ENCODE peak calls at places on chromosomes 3 and 15, in eight cellular contexts. One of them, this sample, is unnamed.

GRCh38 chr15:74343127-74343796 is 24.2 kb downstream of the CYP11A1 start:
- DNase-seq in CD8-positive, alpha-beta T cell: no peak
- DNase-seq in sigmoid colon: peak
- DNase-seq in brain microvascular endothelial cell: no peak
- DNase-seq in cardiac muscle cell: no peak
- DNase-seq in A549: no peak
- DNase-seq in tibial artery: no peak
- DNase-seq in tibial nerve: no peak
- DNase-seq in this sample: no peak

GRCh38 chr3:99713440-99713839 is 75.0 kb downstream of the COL8A1 start:
- DNase-seq in A549: no peak
- DNase-seq in brain microvascular endothelial cell: no peak
- DNase-seq in tibial artery: no peak
- DNase-seq in CD8-positive, alpha-beta T cell: no peak
- DNase-seq in tibial nerve: no peak
- DNase-seq in cardiac muscle cell: no peak
- DNase-seq in sigmoid colon: no peak
- DNase-seq in this sample: no peak

GRCh38 chr3:131356006-131356405 is 25.6 kb upstream of the NUDT16 start:
- DNase-seq in sigmoid colon: no peak
- DNase-seq in tibial artery: no peak
- DNase-seq in tibial nerve: no peak
- DNase-seq in brain microvascular endothelial cell: no peak
- DNase-seq in cardiac muscle cell: no peak
- DNase-seq in A549: no peak
- DNase-seq in CD8-positive, alpha-beta T cell: no peak
- DNase-seq in this sample: no peak

GRCh38 chr3:132261501-132261900 is 55.7 kb upstream of the ACP3 start:
- DNase-seq in tibial nerve: no peak
- DNase-seq in A549: no peak
- DNase-seq in brain microvascular endothelial cell: no peak
- DNase-seq in sigmoid colon: no peak
- DNase-seq in tibial artery: no peak
- DNase-seq in CD8-positive, alpha-beta T cell: no peak
- DNase-seq in cardiac muscle cell: no peak
- DNase-seq in this sample: no peak

GRCh38 chr3:94024385-94024784 is 4.0 kb downstream of the STX19 start:
- DNase-seq in cardiac muscle cell: no peak
- DNase-seq in sigmoid colon: no peak
- DNase-seq in A549: no peak
- DNase-seq in brain microvascular endothelial cell: no peak
- DNase-seq in CD8-positive, alpha-beta T cell: no peak
- DNase-seq in tibial artery: no peak
- DNase-seq in tibial nerve: no peak
- DNase-seq in this sample: peak

GRCh38 chr3:136559896-136560295 is 192.3 kb downstream of the STAG1 start:
- DNase-seq in sigmoid colon: no peak
- DNase-seq in tibial artery: no peak
- DNase-seq in A549: no peak
- DNase-seq in CD8-positive, alpha-beta T cell: no peak
- DNase-seq in brain microvascular endothelial cell: no peak
- DNase-seq in cardiac muscle cell: no peak
- DNase-seq in tibial nerve: no peak
- DNase-seq in this sample: no peak

GRCh38 chr3:196159952-196160804 is 51.0 kb downstream of the ZDHHC19 start:
- DNase-seq in brain microvascular endothelial cell: peak
- DNase-seq in A549: no peak
- DNase-seq in tibial nerve: no peak
- DNase-seq in tibial artery: peak
- DNase-seq in sigmoid colon: no peak
- DNase-seq in CD8-positive, alpha-beta T cell: peak
- DNase-seq in cardiac muscle cell: peak
- DNase-seq in this sample: peak

GRCh38 chr3:41907330-41908073 is 54.4 kb downstream of the ULK4 start:
- DNase-seq in tibial artery: no peak
- DNase-seq in brain microvascular endothelial cell: peak
- DNase-seq in cardiac muscle cell: peak
- DNase-seq in CD8-positive, alpha-beta T cell: no peak
- DNase-seq in A549: no peak
- DNase-seq in tibial nerve: no peak
- DNase-seq in sigmoid colon: no peak
- DNase-seq in this sample: no peak

GRCh38 chr3:14517601-14518431 is 22.3 kb downstream of the GRIP2 start:
- DNase-seq in brain microvascular endothelial cell: no peak
- DNase-seq in cardiac muscle cell: no peak
- DNase-seq in tibial nerve: no peak
- DNase-seq in A549: no peak
- DNase-seq in CD8-positive, alpha-beta T cell: no peak
- DNase-seq in tibial artery: no peak
- DNase-seq in sigmoid colon: peak
- DNase-seq in this sample: no peak

GRCh38 chr3:11212301-11212613 is 58.0 kb downstream of the HRH1 start:
- DNase-seq in A549: no peak
- DNase-seq in CD8-positive, alpha-beta T cell: no peak
- DNase-seq in brain microvascular endothelial cell: peak
- DNase-seq in tibial nerve: no peak
- DNase-seq in cardiac muscle cell: no peak
- DNase-seq in tibial artery: no peak
- DNase-seq in sigmoid colon: peak
- DNase-seq in this sample: no peak

GRCh38 chr3:14319654-14320182 is 82.7 kb upstream of the SLC6A6 start:
- DNase-seq in A549: peak
- DNase-seq in cardiac muscle cell: peak
- DNase-seq in tibial nerve: no peak
- DNase-seq in tibial artery: no peak
- DNase-seq in sigmoid colon: no peak
- DNase-seq in CD8-positive, alpha-beta T cell: no peak
- DNase-seq in brain microvascular endothelial cell: peak
- DNase-seq in this sample: no peak

GRCh38 chr3:165683947-165684346 is 153.3 kb downstream of the BCHE start:
- DNase-seq in tibial nerve: no peak
- DNase-seq in tibial artery: no peak
- DNase-seq in brain microvascular endothelial cell: no peak
- DNase-seq in CD8-positive, alpha-beta T cell: no peak
- DNase-seq in sigmoid colon: no peak
- DNase-seq in A549: no peak
- DNase-seq in cardiac muscle cell: no peak
- DNase-seq in this sample: no peak

GRCh38 chr3:153219147-153219546 is 57.1 kb downstream of the RAP2B start:
- DNase-seq in cardiac muscle cell: peak
- DNase-seq in CD8-positive, alpha-beta T cell: no peak
- DNase-seq in A549: no peak
- DNase-seq in brain microvascular endothelial cell: no peak
- DNase-seq in tibial nerve: no peak
- DNase-seq in tibial artery: no peak
- DNase-seq in sigmoid colon: no peak
- DNase-seq in this sample: no peak

GRCh38 chr3:79366414-79366813 is 401.4 kb downstream of the ROBO1 start:
- DNase-seq in cardiac muscle cell: no peak
- DNase-seq in brain microvascular endothelial cell: no peak
- DNase-seq in sigmoid colon: no peak
- DNase-seq in tibial nerve: no peak
- DNase-seq in CD8-positive, alpha-beta T cell: no peak
- DNase-seq in tibial artery: no peak
- DNase-seq in A549: no peak
- DNase-seq in this sample: no peak

GRCh38 chr3:48426401-48426909 is 3.4 kb downstream of the PLXNB1 start:
- DNase-seq in tibial nerve: no peak
- DNase-seq in CD8-positive, alpha-beta T cell: no peak
- DNase-seq in tibial artery: no peak
- DNase-seq in cardiac muscle cell: no peak
- DNase-seq in sigmoid colon: peak
- DNase-seq in A549: no peak
- DNase-seq in brain microvascular endothelial cell: no peak
- DNase-seq in this sample: no peak

GRCh38 chr3:42180901-42181300 is 85.1 kb downstream of the CCK start:
- DNase-seq in tibial nerve: no peak
- DNase-seq in brain microvascular endothelial cell: no peak
- DNase-seq in CD8-positive, alpha-beta T cell: no peak
- DNase-seq in sigmoid colon: no peak
- DNase-seq in A549: no peak
- DNase-seq in cardiac muscle cell: no peak
- DNase-seq in tibial artery: no peak
- DNase-seq in this sample: no peak

GRCh38 chr15:32722126-32722525 is 4.3 kb downstream of the GREM1 start:
- DNase-seq in brain microvascular endothelial cell: no peak
- DNase-seq in sigmoid colon: no peak
- DNase-seq in CD8-positive, alpha-beta T cell: no peak
- DNase-seq in tibial nerve: no peak
- DNase-seq in tibial artery: no peak
- DNase-seq in cardiac muscle cell: no peak
- DNase-seq in A549: no peak
- DNase-seq in this sample: no peak

GRCh38 chr3:101123084-101123483 is 129.9 kb upstream of the ABI3BP start:
- DNase-seq in tibial artery: no peak
- DNase-seq in brain microvascular endothelial cell: no peak
- DNase-seq in sigmoid colon: no peak
- DNase-seq in A549: no peak
- DNase-seq in CD8-positive, alpha-beta T cell: no peak
- DNase-seq in cardiac muscle cell: no peak
- DNase-seq in tibial nerve: no peak
- DNase-seq in this sample: peak

GRCh38 chr3:22269827-22270226 is 518.8 kb upstream of the ZNF385D start:
- DNase-seq in tibial nerve: no peak
- DNase-seq in brain microvascular endothelial cell: peak
- DNase-seq in cardiac muscle cell: peak
- DNase-seq in tibial artery: peak
- DNase-seq in sigmoid colon: no peak
- DNase-seq in A549: no peak
- DNase-seq in CD8-positive, alpha-beta T cell: no peak
- DNase-seq in this sample: peak

GRCh38 chr15:57685316-57685715 is 21.2 kb upstream of the POLR2M start:
- DNase-seq in cardiac muscle cell: no peak
- DNase-seq in sigmoid colon: no peak
- DNase-seq in brain microvascular endothelial cell: no peak
- DNase-seq in tibial artery: no peak
- DNase-seq in tibial nerve: no peak
- DNase-seq in CD8-positive, alpha-beta T cell: no peak
- DNase-seq in A549: no peak
- DNase-seq in this sample: no peak

GRCh38 chr3:59873576-59874230 is 823.9 kb upstream of the CFAP20DC start:
- DNase-seq in tibial artery: no peak
- DNase-seq in sigmoid colon: no peak
- DNase-seq in CD8-positive, alpha-beta T cell: no peak
- DNase-seq in tibial nerve: no peak
- DNase-seq in A549: no peak
- DNase-seq in cardiac muscle cell: no peak
- DNase-seq in brain microvascular endothelial cell: no peak
- DNase-seq in this sample: no peak

DNA sequence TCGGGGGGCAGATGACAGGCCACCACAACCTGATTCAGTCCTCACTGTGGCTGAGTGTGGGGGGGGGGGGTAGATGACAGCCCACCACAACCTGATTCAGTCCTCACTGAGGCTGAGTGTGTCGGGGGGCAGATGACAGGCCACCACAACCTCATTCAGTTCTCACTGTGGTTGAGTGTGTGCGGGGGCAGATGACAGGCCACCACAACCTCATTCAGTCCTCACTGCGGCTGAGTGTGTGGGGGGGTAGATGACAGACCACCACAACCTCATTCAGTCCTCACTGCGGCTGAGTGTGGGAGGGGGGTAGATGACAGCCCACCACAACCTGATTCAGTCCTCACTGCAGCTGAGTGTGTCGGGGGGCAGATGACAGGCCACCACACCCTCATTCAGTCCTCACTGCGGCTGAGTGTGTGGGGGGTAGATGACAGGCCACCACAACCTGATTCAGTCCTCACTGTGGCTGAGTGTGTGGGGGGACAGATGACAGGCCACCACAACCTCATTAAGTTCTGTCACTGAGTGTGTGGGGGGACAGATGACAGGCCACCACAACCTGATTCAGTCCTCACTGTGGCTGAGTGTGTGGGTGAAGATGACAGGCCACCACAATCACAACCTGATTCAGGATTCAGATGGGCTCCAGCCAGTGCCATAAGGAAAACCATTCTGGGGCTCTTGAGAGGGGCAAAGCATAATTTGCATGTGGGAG is 16.9 kb downstream of the ZNF717 start:
- DNase-seq in CD8-positive, alpha-beta T cell: no peak
- DNase-seq in sigmoid colon: no peak
- DNase-seq in A549: no peak
- DNase-seq in tibial nerve: no peak
- DNase-seq in tibial artery: no peak
- DNase-seq in cardiac muscle cell: no peak
- DNase-seq in brain microvascular endothelial cell: no peak
- DNase-seq in this sample: no peak
- H3K4me3 ChIP-seq in CD8-positive, alpha-beta T cell: no peak
- H3K4me3 ChIP-seq in sigmoid colon: no peak
- H3K4me3 ChIP-seq in A549: no peak
- H3K4me3 ChIP-seq in tibial nerve: no peak
- H3K4me3 ChIP-seq in tibial artery: no peak
- H3K4me3 ChIP-seq in cardiac muscle cell: no peak
- H3K4me3 ChIP-seq in brain microvascular endothelial cell: no peak
- H3K4me3 ChIP-seq in this sample: no peak

GRCh38 chr3:125959317-125960065 is 9.5 kb upstream of the ROPN1B start:
- DNase-seq in cardiac muscle cell: no peak
- DNase-seq in A549: no peak
- DNase-seq in tibial artery: no peak
- DNase-seq in tibial nerve: no peak
- DNase-seq in sigmoid colon: no peak
- DNase-seq in brain microvascular endothelial cell: no peak
- DNase-seq in CD8-positive, alpha-beta T cell: no peak
- DNase-seq in this sample: peak
- TF ChIP-seq CTCF in cardiac muscle cell: no peak
- TF ChIP-seq CTCF in A549: no peak
- TF ChIP-seq CTCF in tibial artery: no peak
- TF ChIP-seq CTCF in tibial nerve: no peak
- TF ChIP-seq CTCF in sigmoid colon: no peak
- TF ChIP-seq CTCF in brain microvascular endothelial cell: no peak
- TF ChIP-seq CTCF in CD8-positive, alpha-beta T cell: no peak
- TF ChIP-seq CTCF in this sample: no peak

GRCh38 chr3:126781889-126782491 is 78.0 kb downstream of the CHCHD6 start:
- DNase-seq in sigmoid colon: no peak
- DNase-seq in brain microvascular endothelial cell: peak
- DNase-seq in CD8-positive, alpha-beta T cell: no peak
- DNase-seq in tibial artery: no peak
- DNase-seq in A549: no peak
- DNase-seq in tibial nerve: no peak
- DNase-seq in cardiac muscle cell: peak
- DNase-seq in this sample: no peak
- H3K4me3 ChIP-seq in sigmoid colon: no peak
- H3K4me3 ChIP-seq in brain microvascular endothelial cell: no peak
- H3K4me3 ChIP-seq in CD8-positive, alpha-beta T cell: no peak
- H3K4me3 ChIP-seq in tibial artery: no peak
- H3K4me3 ChIP-seq in A549: no peak
- H3K4me3 ChIP-seq in tibial nerve: no peak
- H3K4me3 ChIP-seq in cardiac muscle cell: no peak
- H3K4me3 ChIP-seq in this sample: no peak

DNA sequence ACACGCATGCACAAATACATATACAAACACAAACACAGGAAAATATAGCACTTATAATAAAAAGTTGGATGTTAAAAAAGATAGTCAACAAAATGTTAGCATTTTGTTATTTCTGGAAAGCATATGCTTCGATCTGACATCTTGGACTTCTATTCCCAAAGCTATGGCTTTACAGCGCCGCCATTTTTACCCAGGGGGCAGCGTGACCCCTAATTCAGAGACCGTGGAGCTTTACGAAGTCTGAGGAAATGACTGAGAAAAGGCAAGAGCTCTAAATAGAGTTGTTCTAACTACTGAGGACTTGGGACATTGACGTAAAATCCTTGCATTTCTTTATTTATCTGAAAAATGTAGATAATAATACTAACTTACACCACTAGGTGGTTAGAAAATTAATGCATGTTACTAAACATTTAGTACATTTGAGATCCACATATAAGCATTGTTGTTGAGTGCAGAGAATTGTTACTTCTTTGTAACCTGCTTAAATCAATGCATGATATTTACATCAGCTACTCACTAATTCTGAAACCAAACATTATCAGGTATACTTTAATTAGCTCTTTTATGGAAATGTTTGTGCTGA is 155.4 kb downstream of the TP63 start:
- DNase-seq in tibial nerve: no peak
- DNase-seq in A549: no peak
- DNase-seq in brain microvascular endothelial cell: no peak
- DNase-seq in CD8-positive, alpha-beta T cell: no peak
- DNase-seq in tibial artery: no peak
- DNase-seq in sigmoid colon: no peak
- DNase-seq in cardiac muscle cell: no peak
- DNase-seq in this sample: no peak
- TF ChIP-seq CTCF in tibial nerve: no peak
- TF ChIP-seq CTCF in A549: no peak
- TF ChIP-seq CTCF in brain microvascular endothelial cell: no peak
- TF ChIP-seq CTCF in CD8-positive, alpha-beta T cell: no peak
- TF ChIP-seq CTCF in tibial artery: no peak
- TF ChIP-seq CTCF in sigmoid colon: no peak
- TF ChIP-seq CTCF in cardiac muscle cell: peak
- TF ChIP-seq CTCF in this sample: no peak

This sample was measured in mucosa of descending colon.